ENCODE peak calls at places on chromosomes 3 and 15, in nine cellular contexts. J, X, K, O, A, Z, H, C and R are unnamed samples.

GRCh38 chr15:76503121-76503520 is 166.5 kb downstream of the ISL2 start:
- DNase-seq in J (no peak), X (no peak), K (no peak), O (no peak), A (no peak), Z (no peak), H (no peak), C (no peak), R (no peak)

GRCh38 chr3:178532414-178532813 is 3.8 kb upstream of the KCNMB2 start:
- DNase-seq in J (no peak), X (no peak), K (no peak), O (no peak), A (no peak), Z (no peak), H (no peak), C (no peak), R (no peak)

GRCh38 chr3:126126292-126126691 is 42.4 kb upstream of the SLC41A3 start:
- DNase-seq in J (no peak), X (no peak), K (no peak), O (no peak), A (no peak), Z (peak; percentile 34), H (no peak), C (no peak), R (peak; percentile 66)

GRCh38 chr3:149373235-149374125 is 4.0 kb downstream of the TM4SF1 start:
- DNase-seq in J (no peak), X (no peak), K (peak; percentile 87), O (peak; percentile 70), A (no peak), Z (no peak), H (no peak), C (peak; percentile 63), R (no peak)

GRCh38 chr3:40691598-40691905 is 166.8 kb downstream of the ZNF621 start:
- DNase-seq in J (no peak), X (no peak), K (no peak), O (peak; percentile 41), A (no peak), Z (no peak), H (no peak), C (no peak), R (no peak)

GRCh38 chr3:12405432-12406272 is 78.6 kb upstream of the TSEN2 start:
- DNase-seq in J (peak; percentile 70), X (no peak), K (peak; percentile 36), O (peak; percentile 99), A (peak; percentile 86), Z (peak; percentile 84), H (no peak), C (peak; percentile 42), R (no peak)

GRCh38 chr3:34254285-34254684 is 455.9 kb downstream of the PDCD6IP start:
- DNase-seq in J (no peak), X (peak; percentile 58), K (no peak), O (no peak), A (no peak), Z (no peak), H (no peak), C (no peak), R (no peak)

GRCh38 chr3:43968465-43968864 is 273.2 kb upstream of the TOPAZ1 start:
- DNase-seq in J (no peak), X (no peak), K (no peak), O (no peak), A (no peak), Z (no peak), H (no peak), C (no peak), R (no peak)

GRCh38 chr3:130539005-130539404 is 22.0 kb downstream of the COL6A6 start:
- DNase-seq in J (peak; percentile 19), X (peak; percentile 75), K (peak; percentile 12), O (peak; percentile 55), A (no peak), Z (no peak), H (peak; percentile 63), C (peak; percentile 43), R (no peak)

GRCh38 chr15:65583701-65584100 is 27.2 kb downstream of the INTS14 start:
- DNase-seq in J (no peak), X (peak; percentile 19), K (no peak), O (peak; percentile 37), A (no peak), Z (no peak), H (peak; percentile 65), C (no peak), R (no peak)

GRCh38 chr15:32649336-32649735 is 7.8 kb downstream of the SCG5 start:
- DNase-seq in J (peak; percentile 63), X (peak; percentile 56), K (no peak), O (peak; percentile 63), A (no peak), Z (no peak), H (peak; percentile 17), C (no peak), R (no peak)

GRCh38 chr15:100775581-100776185 is 103.9 kb upstream of the ALDH1A3 start:
- DNase-seq in J (no peak), X (no peak), K (no peak), O (no peak), A (no peak), Z (no peak), H (no peak), C (no peak), R (no peak)

GRCh38 chr3:172750368-172751187 is at the start of gene ECT2:
- DNase-seq in J (peak; percentile 98), X (peak; percentile 100), K (peak; percentile 100), O (peak; percentile 99), A (peak; percentile 98), Z (peak; percentile 99), H (peak; percentile 97), C (peak; percentile 99), R (peak; percentile 95)

GRCh38 chr3:196502775-196503181 is 790 bp downstream of the RNF168 start:
- DNase-seq in J (peak; percentile 35), X (peak; percentile 45), K (peak; percentile 83), O (peak; percentile 30), A (peak; percentile 54), Z (peak; percentile 56), H (peak; percentile 48), C (peak; percentile 76), R (no peak)

GRCh38 chr15:68389936-68390790 is 41.8 kb downstream of the ITGA11 start:
- DNase-seq in J (no peak), X (no peak), K (peak; percentile 23), O (no peak), A (no peak), Z (peak; percentile 57), H (no peak), C (peak; percentile 55), R (peak; percentile 31)

GRCh38 chr3:193982258-193982659 is 153.7 kb upstream of the HES1 start:
- DNase-seq in J (no peak), X (no peak), K (peak; percentile 48), O (no peak), A (peak; percentile 59), Z (no peak), H (no peak), C (peak; percentile 82), R (no peak)

GRCh38 chr15:48641416-48641815 is 4.1 kb downstream of the FBN1 start:
- DNase-seq in J (no peak), X (no peak), K (peak; percentile 39), O (no peak), A (no peak), Z (no peak), H (no peak), C (peak; percentile 25), R (no peak)

GRCh38 chr15:49627407-49627877 is 6.6 kb downstream of the DTWD1 start:
- DNase-seq in J (peak; percentile 2), X (no peak), K (peak; percentile 64), O (peak; percentile 30), A (no peak), Z (no peak), H (no peak), C (peak; percentile 61), R (no peak)

GRCh38 chr3:56471771-56472170 is 3.5 kb upstream of the ERC2 start:
- DNase-seq in J (no peak), X (no peak), K (no peak), O (no peak), A (no peak), Z (no peak), H (no peak), C (no peak), R (no peak)

GRCh38 chr3:56469141-56469540 is 874 bp upstream of the ERC2 start:
- DNase-seq in J (no peak), X (no peak), K (no peak), O (no peak), A (no peak), Z (no peak), H (no peak), C (no peak), R (no peak)

GRCh38 chr3:56467801-56468183 is 475 bp downstream of the ERC2 start:
- DNase-seq in J (no peak), X (peak; percentile 70), K (no peak), O (no peak), A (no peak), Z (no peak), H (peak; percentile 28), C (no peak), R (no peak)

GRCh38 chr3:56467108-56467507 is 1.2 kb downstream of the ERC2 start:
- DNase-seq in J (peak; percentile 66), X (peak; percentile 96), K (peak; percentile 28), O (peak; percentile 64), A (peak; percentile 76), Z (no peak), H (peak; percentile 81), C (peak; percentile 93), R (peak; percentile 78)

GRCh38 chr3:56468184-56469106 is at the start of gene ERC2:
- DNase-seq in J (peak; percentile 6), X (peak; percentile 97), K (peak; percentile 14), O (peak; percentile 34), A (peak; percentile 56), Z (no peak), H (peak; percentile 89), C (peak; percentile 3), R (peak; percentile 76)
- TF ChIP-seq CTCF in J (peak; percentile 22), X (peak; percentile 82), K (no peak), O (peak; percentile 25), A (no peak), Z (no peak), H (peak; percentile 46), C (no peak), R (peak; percentile 72)

GRCh38 chr3:16808393-16809107 is 76.2 kb upstream of the PLCL2 start:
- DNase-seq in J (no peak), X (no peak), K (peak; percentile 12), O (no peak), A (no peak), Z (no peak), H (no peak), C (no peak), R (no peak)
- TF ChIP-seq CTCF in J (no peak), X (peak; percentile 24), K (no peak), O (no peak), A (no peak), Z (no peak), H (no peak), C (no peak), R (no peak)

GRCh38 chr3:129482721-129483120 is 42.7 kb downstream of the IFT122 start:
- DNase-seq in J (no peak), X (peak; percentile 38), K (no peak), O (no peak), A (no peak), Z (no peak), H (no peak), C (no peak), R (no peak)
- TF ChIP-seq CTCF in J (no peak), X (peak; percentile 45), K (no peak), O (peak; percentile 26), A (no peak), Z (no peak), H (no peak), C (no peak), R (peak; percentile 37)

DNA sequence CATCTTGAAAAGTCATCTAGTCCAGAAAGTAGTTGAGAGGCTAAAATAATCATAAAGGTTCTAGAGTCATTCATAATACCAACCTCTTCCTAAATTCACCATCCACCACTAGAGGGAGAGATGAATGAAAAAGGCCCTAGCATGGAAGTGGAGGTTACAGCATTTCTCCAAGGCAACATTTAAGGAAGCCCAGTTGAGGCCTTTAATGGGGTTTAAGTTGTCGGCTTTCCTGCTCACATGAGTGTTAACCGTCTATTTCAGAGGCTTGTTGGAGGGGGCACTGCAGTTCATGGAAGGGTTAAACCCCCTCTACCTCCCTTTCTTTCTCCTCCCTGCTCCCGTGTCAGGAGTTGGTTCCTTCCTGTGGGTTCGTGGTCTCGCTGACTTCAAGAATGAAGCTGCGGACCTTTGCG is 3.8 kb upstream of the SLCO3A1 start:
- DNase-seq in J (peak; percentile 72), X (peak; percentile 26), K (no peak), O (peak; percentile 30), A (no peak), Z (no peak), H (no peak), C (peak; percentile 59), R (no peak)
- TF ChIP-seq CTCF in J (peak; percentile 62), X (peak; percentile 61), K (peak; percentile 66), O (no peak), A (peak; percentile 27), Z (peak; percentile 72), H (peak; percentile 59), C (peak; percentile 61), R (peak; percentile 71)